ENCODE peak calls at places on chromosome 16, in nine cellular contexts. J is EH; B is stimulated activated naive CD4-positive, alpha-beta T cell; H is chondrocyte; A is fibroblast of lung; M is ascending aorta; D is HepG2; S is stimulated activated CD8-positive, alpha-beta memory T cell treated with anti-CD3 and anti-CD28 coated beads, Interleukin-7, amount 100 ng/mL, for 1 hour; R is HS-5. F is an unnamed sample.

GRCh38 chr16:50960517-50961202 is 190.4 kb downstream of the SALL1 start:
- DNase-seq in D (no peak), R (no peak), M (no peak), A (no peak), B (no peak), H (no peak), S (no peak), J (no peak), F (no peak)

GRCh38 chr16:64920211-64920610 is 201.7 kb downstream of the CDH11 start:
- DNase-seq in S (no peak), J (no peak), A (peak; percentile 57), R (no peak), M (no peak), D (no peak), B (no peak), H (no peak), F (no peak)

GRCh38 chr16:75377971-75378386 is 55.3 kb downstream of the CFDP1 start:
- DNase-seq in A (peak; percentile 96), M (no peak), J (peak; percentile 98), B (no peak), H (no peak), R (peak; percentile 99), D (no peak), S (no peak), F (no peak)

GRCh38 chr16:56836410-56836834 is 28.6 kb upstream of the SLC12A3 start:
- DNase-seq in D (no peak), S (no peak), A (no peak), R (no peak), M (no peak), H (no peak), B (no peak), J (peak; percentile 58), F (no peak)

GRCh38 chr16:10813123-10813455 is 5.5 kb downstream of the TVP23A start:
- DNase-seq in D (no peak), A (no peak), H (no peak), M (no peak), S (no peak), R (no peak), J (no peak), B (no peak), F (no peak)

GRCh38 chr16:81480856-81481821 is 36.5 kb downstream of the CMIP start:
- DNase-seq in S (no peak), H (no peak), J (peak; percentile 83), A (peak; percentile 45), M (peak; percentile 79), R (no peak), B (no peak), D (peak; percentile 94), F (no peak)

GRCh38 chr16:50613281-50613991 is 65.2 kb downstream of the NKD1 start:
- DNase-seq in H (no peak), J (peak; percentile 28), R (no peak), A (no peak), M (no peak), D (no peak), B (no peak), S (no peak), F (no peak)

GRCh38 chr16:720990-721764 is at the start of gene ANTKMT:
- DNase-seq in D (peak; percentile 80), S (no peak), M (peak; percentile 82), J (peak; percentile 80), A (peak; percentile 73), B (peak; percentile 32), R (no peak), H (no peak), F (peak; percentile 58)

GRCh38 chr16:27532088-27532810 is 17.5 kb downstream of the GTF3C1 start:
- DNase-seq in R (no peak), D (no peak), H (no peak), M (no peak), J (no peak), B (no peak), A (no peak), S (no peak), F (no peak)

F was measured in T-helper 17 cell.